ENCODE peak calls at places on chromosomes 16 and 17, in four cellular contexts. U, J, P and F are unnamed samples.

GRCh38 chr17:66507103-66507923 is 204.9 kb downstream of the PRKCA start:
- DNase-seq in U (no peak), P (peak; percentile 91), J (peak; percentile 81), F (peak; percentile 77)

GRCh38 chr16:54647731-54648221 is 282.9 kb upstream of the IRX5 start:
- DNase-seq in J (no peak), P (peak; percentile 93), U (no peak), F (no peak)

GRCh38 chr17:69434164-69434579 is 19.7 kb downstream of the MAP2K6 start:
- DNase-seq in J (peak; percentile 26), U (no peak), P (no peak), F (peak; percentile 9)

GRCh38 chr17:29742210-29742513 is 119.5 kb upstream of the CORO6 start:
- DNase-seq in P (no peak), U (no peak), J (no peak), F (no peak)

GRCh38 chr17:29069526-29070041 is 26.6 kb downstream of the PIPOX start:
- DNase-seq in J (no peak), U (no peak), P (no peak), F (peak; percentile 6)

GRCh38 chr17:17693253-17693954 is 12.1 kb downstream of the RAI1 start:
- DNase-seq in J (peak; percentile 38), U (no peak), P (no peak), F (no peak)

GRCh38 chr16:68792465-68793324 is 50.6 kb upstream of the TANGO6 start:
- DNase-seq in J (peak; percentile 15), P (peak; percentile 80), U (no peak), F (peak; percentile 44)

GRCh38 chr16:53922805-53923645 is 219.1 kb downstream of the FTO start:
- DNase-seq in J (no peak), U (no peak), P (no peak), F (no peak)

GRCh38 chr16:88287219-88287618 is 95.5 kb upstream of the ZNF469 start:
- DNase-seq in J (peak; percentile 60), P (peak; percentile 16), U (no peak), F (peak; percentile 33)

GRCh38 chr16:88754109-88754911 is 30.7 kb downstream of the PIEZO1 start:
- DNase-seq in U (no peak), J (no peak), P (no peak), F (no peak)

GRCh38 chr16:85612191-85612800 is 826 bp upstream of the GSE1 start:
- DNase-seq in P (peak; percentile 91), J (peak; percentile 97), U (no peak), F (peak; percentile 96)

GRCh38 chr16:2386990-2387389 is 42.3 kb upstream of the CCNF start:
- DNase-seq in J (peak; percentile 16), U (no peak), P (no peak), F (no peak)

GRCh38 chr17:34579017-34579946 is at the start of gene TMEM132E:
- DNase-seq in U (no peak), P (peak; percentile 5), J (no peak), F (no peak)

GRCh38 chr17:19729900-19730299 is 13.5 kb upstream of the SLC47A2 start:
- DNase-seq in U (no peak), J (no peak), P (no peak), F (no peak)

GRCh38 chr16:1870365-1871082 is 1.4 kb downstream of the MEIOB start:
- DNase-seq in P (peak; percentile 45), U (no peak), J (peak; percentile 85), F (peak; percentile 77)

GRCh38 chr16:48347980-48348379 is 37.2 kb downstream of the SIAH1 start:
- DNase-seq in P (no peak), J (no peak), U (no peak), F (no peak)

GRCh38 chr16:86761117-86761971 is 183.0 kb downstream of the FOXL1 start:
- DNase-seq in U (no peak), J (peak; percentile 80), P (peak; percentile 81), F (peak; percentile 88)